ENCODE peak calls at places on chromosome 5, in nine cellular contexts. O is pancreas, N is Panc1, Q is GM23248, A is neuronal stem cell, Y is sigmoid colon, C is neural progenitor cell, P is PC-9, V is uterus. R is an unnamed sample.

GRCh38 chr5:160938532-160938931 is 86.5 kb upstream of the ATP10B start:
- DNase-seq in Y (no peak), N (no peak), C (no peak), V (peak; percentile 34), Q (no peak), P (peak; percentile 52), O (peak; percentile 70), A (no peak), R (no peak)

GRCh38 chr5:167999182-167999581 is 292.3 kb upstream of the WWC1 start:
- DNase-seq in Q (no peak), N (no peak), O (no peak), C (no peak), V (no peak), P (no peak), A (no peak), Y (no peak), R (no peak)

GRCh38 chr5:160520609-160521391 is 99.1 kb downstream of the PTTG1 start:
- DNase-seq in Q (no peak), N (no peak), C (no peak), Y (no peak), A (no peak), O (no peak), V (no peak), P (no peak), R (no peak)

GRCh38 chr5:60744682-60745081 is 44.7 kb upstream of the DEPDC1B start:
- DNase-seq in N (no peak), A (no peak), O (no peak), Y (no peak), P (no peak), Q (no peak), V (no peak), C (no peak), R (no peak)

GRCh38 chr5:124744170-124744911 is 2.1 kb downstream of the ZNF608 start:
- DNase-seq in A (no peak), N (no peak), P (no peak), V (peak; percentile 55), O (peak; percentile 60), C (no peak), Y (peak; percentile 85), Q (peak; percentile 49), R (peak; percentile 58)

GRCh38 chr5:65037845-65038815 is 269.4 kb downstream of the CWC27 start:
- DNase-seq in C (peak; percentile 63), V (no peak), Y (no peak), O (no peak), Q (peak; percentile 20), N (no peak), P (no peak), A (no peak), R (peak; percentile 30)

GRCh38 chr5:132961887-132962286 is 1.5 kb downstream of the AFF4 start:
- DNase-seq in P (no peak), N (no peak), A (no peak), Y (no peak), V (no peak), O (no peak), Q (peak; percentile 88), C (no peak), R (no peak)

GRCh38 chr5:154309805-154310204 is 119.3 kb downstream of the GALNT10 start:
- DNase-seq in N (no peak), A (no peak), Y (no peak), P (peak; percentile 88), V (no peak), Q (peak; percentile 43), C (no peak), O (no peak), R (no peak)

GRCh38 chr5:139043127-139043905 is 154.9 kb downstream of the SIL1 start:
- DNase-seq in O (no peak), N (no peak), Y (no peak), P (no peak), C (no peak), Q (no peak), V (no peak), A (no peak), R (no peak)

GRCh38 chr5:138702827-138703194 is 50.4 kb upstream of the CTNNA1 start:
- DNase-seq in P (no peak), V (no peak), O (no peak), C (no peak), Q (no peak), N (no peak), Y (no peak), A (no peak), R (no peak)

GRCh38 chr5:73304381-73304780 is 131.4 kb downstream of the TMEM174 start:
- DNase-seq in N (no peak), V (no peak), Q (no peak), Y (no peak), P (no peak), O (no peak), C (no peak), A (no peak), R (no peak)

GRCh38 chr5:73307645-73308346 is 134.8 kb downstream of the TMEM174 start:
- DNase-seq in C (no peak), A (no peak), O (no peak), Y (no peak), N (no peak), P (no peak), Q (no peak), V (no peak), R (no peak)

GRCh38 chr5:73305386-73305785 is 132.4 kb downstream of the TMEM174 start:
- DNase-seq in O (no peak), C (no peak), Q (no peak), P (no peak), V (no peak), N (no peak), Y (no peak), A (no peak), R (no peak)

GRCh38 chr5:73306741-73307275 is 133.8 kb downstream of the TMEM174 start:
- DNase-seq in A (no peak), P (no peak), V (no peak), Y (no peak), C (no peak), Q (peak; percentile 28), N (no peak), O (no peak), R (no peak)

GRCh38 chr5:73306078-73306719 is 133.2 kb downstream of the TMEM174 start:
- DNase-seq in Q (no peak), C (no peak), P (no peak), O (no peak), V (no peak), Y (no peak), N (no peak), A (no peak), R (no peak)
- H3K27me3 ChIP-seq in Q (no peaks in the 10 kb centered on the region), C (peaks cover 100% of the 10 kb centered on the region), P (no peaks in the 10 kb centered on the region), O (peaks cover 6% of the 10 kb centered on the region), V (peaks cover 35% of the 10 kb centered on the region), Y (peaks cover 69% of the 10 kb centered on the region), N (no peaks in the 10 kb centered on the region), A (peaks cover 81% of the 10 kb centered on the region), R (no peaks in the 10 kb centered on the region)

DNA sequence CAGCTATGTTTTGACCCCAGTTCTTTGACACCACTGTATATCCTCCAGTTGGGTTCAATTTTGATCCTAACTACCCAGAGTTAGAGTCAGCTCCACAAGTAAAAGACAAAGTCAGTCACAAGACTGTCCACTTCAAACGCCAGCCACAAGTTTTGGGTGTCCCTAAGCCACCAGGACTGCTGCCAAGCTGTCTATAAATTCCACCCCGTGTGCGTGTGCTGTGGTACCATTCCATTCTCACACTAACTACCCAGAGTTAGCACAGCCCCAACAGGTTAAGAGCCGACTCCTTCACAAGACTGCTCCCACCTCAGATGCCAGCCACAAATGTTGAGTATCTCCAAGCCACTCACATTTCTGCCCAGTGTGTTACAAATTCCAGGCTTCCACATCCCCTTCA is 56.7 kb downstream of the APC start:
- DNase-seq in O (no peak), Q (no peak), N (no peak), P (no peak), V (no peak), A (no peak), C (no peak), Y (no peak), R (no peak)
- H3K36me3 ChIP-seq in O (peaks cover 10% of the 10 kb centered on the region), Q (peaks cover 25% of the 10 kb centered on the region), N (peaks cover 5% of the 10 kb centered on the region), P (no peaks in the 10 kb centered on the region), V (no peaks in the 10 kb centered on the region), A (peaks cover 82% of the 10 kb centered on the region), C (peaks cover 16% of the 10 kb centered on the region), Y (peaks cover 74% of the 10 kb centered on the region), R (peaks cover 6% of the 10 kb centered on the region)

DNA sequence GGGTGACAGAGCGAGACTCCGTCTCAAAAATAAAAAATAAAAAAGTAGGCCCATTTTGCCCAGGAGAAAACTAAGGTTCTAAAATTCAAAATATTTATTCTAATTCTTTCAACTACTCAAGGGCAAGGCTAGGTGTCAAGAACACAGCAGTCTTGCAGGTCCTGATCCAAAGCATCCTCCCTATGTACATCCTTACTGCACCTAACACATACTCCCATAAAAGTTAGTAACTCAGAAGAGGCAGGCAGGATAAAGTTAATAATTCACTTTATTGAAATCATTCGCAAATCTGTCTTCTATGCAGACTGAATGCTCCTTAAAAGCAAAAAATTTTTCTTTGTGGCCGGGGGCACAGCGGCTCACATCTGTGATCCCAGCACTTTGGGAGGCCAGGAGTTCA is 11.1 kb downstream of the GOLPH3 start:
- DNase-seq in C (no peak), O (no peak), Q (no peak), Y (no peak), P (no peak), A (no peak), V (no peak), N (no peak), R (no peak)
- H3K4me1 ChIP-seq in C (peaks cover 13% of the 10 kb centered on the region), O (peaks cover 25% of the 10 kb centered on the region), Q (peaks cover 8% of the 10 kb centered on the region), Y (peaks cover 78% of the 10 kb centered on the region), P (no peaks in the 10 kb centered on the region), A (no peaks in the 10 kb centered on the region), V (peaks cover 9% of the 10 kb centered on the region), N (no peaks in the 10 kb centered on the region), R (peaks cover 23% of the 10 kb centered on the region)

DNA sequence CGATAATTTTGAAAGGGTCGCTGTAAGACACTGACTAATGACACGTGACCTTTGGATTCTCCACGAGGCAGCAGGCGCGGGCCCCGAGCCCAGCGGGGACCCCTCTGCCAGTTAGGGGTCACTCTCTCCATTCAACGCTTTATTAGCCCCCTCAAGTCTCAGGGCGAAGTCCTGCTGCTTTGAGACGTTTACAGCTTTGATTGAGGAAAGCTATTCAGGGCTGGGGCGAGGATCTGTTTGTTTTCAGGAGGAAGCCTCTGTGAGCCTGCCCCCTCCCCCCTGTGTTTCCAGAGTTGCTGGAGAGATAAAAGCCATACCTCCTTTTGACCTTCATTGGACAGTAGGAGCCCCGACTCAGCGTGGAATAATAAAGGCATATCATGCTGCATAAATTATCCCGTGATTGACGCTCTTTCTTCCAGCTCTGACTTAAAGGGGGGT is 31.4 kb upstream of the MSX2 start:
- DNase-seq in V (no peak), Y (no peak), C (peak; percentile 88), Q (no peak), O (no peak), P (no peak), A (peak; percentile 67), N (no peak), R (peak; percentile 39)
- H3K27me3 ChIP-seq in V (peaks cover 30% of the 10 kb centered on the region), Y (peaks cover 79% of the 10 kb centered on the region), C (peaks cover 37% of the 10 kb centered on the region), Q (peaks cover 67% of the 10 kb centered on the region), O (no peaks in the 10 kb centered on the region), P (peaks cover 86% of the 10 kb centered on the region), A (peaks cover 24% of the 10 kb centered on the region), N (no peaks in the 10 kb centered on the region), R (no peaks in the 10 kb centered on the region)

DNA sequence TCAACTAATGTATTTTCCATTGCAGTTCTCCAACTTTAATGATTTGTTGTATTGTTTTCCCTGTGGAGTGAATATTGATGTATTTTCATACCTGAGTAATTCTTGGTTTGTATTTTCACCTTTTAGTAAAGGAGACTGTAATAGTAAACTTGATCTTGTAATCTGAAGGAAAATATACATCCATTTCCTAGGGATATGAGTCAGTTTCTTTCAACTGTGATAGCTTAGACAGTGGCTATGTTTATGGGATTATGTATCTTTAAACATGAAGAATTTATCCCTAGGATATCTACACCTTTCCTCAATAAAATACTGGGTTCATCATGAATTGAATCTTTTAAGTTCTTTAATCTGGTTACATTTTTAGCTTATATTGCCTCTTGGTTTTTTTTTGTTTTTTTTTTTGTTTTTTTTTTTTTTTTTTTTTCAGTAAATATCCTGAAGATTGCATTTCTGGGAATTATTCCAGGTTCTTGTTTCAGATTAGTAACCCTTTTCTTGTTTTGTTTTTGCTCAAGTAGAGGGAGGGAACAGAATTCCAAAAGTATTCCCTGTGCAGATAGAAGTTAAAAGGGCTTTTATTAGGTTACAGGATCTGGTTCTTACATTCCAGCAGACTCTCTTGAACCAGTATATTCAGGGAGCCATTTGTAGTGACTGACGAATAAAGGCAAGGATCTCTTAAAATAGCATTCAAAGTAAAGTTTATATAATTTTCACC is 7.1 kb downstream of the WDR36 start:
- DNase-seq in A (no peak), C (no peak), Y (no peak), Q (peak; percentile 40), V (no peak), N (no peak), O (no peak), P (no peak), R (no peak)
- H3K36me3 ChIP-seq in A (peaks cover 99% of the 10 kb centered on the region), C (peaks cover 9% of the 10 kb centered on the region), Y (peaks cover 84% of the 10 kb centered on the region), Q (peaks cover 48% of the 10 kb centered on the region), V (no peaks in the 10 kb centered on the region), N (peaks cover 50% of the 10 kb centered on the region), O (peaks cover 31% of the 10 kb centered on the region), P (peaks cover 41% of the 10 kb centered on the region), R (peaks cover 79% of the 10 kb centered on the region)